ENCODE peak calls at places on chromosomes 1 and 21, in nine cellular contexts. Q, D, Y, X, J, G, M, P and O are unnamed samples.

GRCh38 chr1:175201061-175201508 is 8.5 kb upstream of the KIAA0040 start:
- DNase-seq in Q (no peak), D (no peak), Y (peak; percentile 12), X (no peak), J (no peak), G (no peak), M (no peak), P (no peak), O (no peak)

GRCh38 chr1:167658574-167659328 is 28.7 kb downstream of the RCSD1 start:
- DNase-seq in Q (no peak), D (no peak), Y (no peak), X (no peak), J (no peak), G (no peak), M (peak; percentile 38), P (no peak), O (no peak)

GRCh38 chr1:215566556-215567490 is at the start of gene KCTD3:
- DNase-seq in Q (peak; percentile 73), D (peak; percentile 83), Y (peak; percentile 84), X (peak; percentile 93), J (peak; percentile 79), G (no peak), M (peak; percentile 79), P (no peak), O (no peak)

GRCh38 chr1:174626031-174627020 is 178.6 kb downstream of the GPR52 start:
- DNase-seq in Q (no peak), D (no peak), Y (no peak), X (no peak), J (no peak), G (no peak), M (no peak), P (no peak), O (no peak)

GRCh38 chr1:23810818-23811420 is 10.4 kb upstream of the GALE start:
- DNase-seq in Q (peak; percentile 40), D (no peak), Y (peak; percentile 54), X (no peak), J (peak; percentile 73), G (peak; percentile 57), M (peak; percentile 85), P (no peak), O (no peak)

GRCh38 chr21:38277501-38278111 is 20.8 kb downstream of the KCNJ15 start:
- DNase-seq in Q (no peak), D (no peak), Y (peak; percentile 25), X (no peak), J (no peak), G (no peak), M (no peak), P (no peak), O (no peak)

GRCh38 chr1:125118147-125118993 is 3933.6 kb downstream of the SRGAP2C start:
- DNase-seq in Q (no peak), D (no peak), Y (no peak), X (peak; percentile 74), J (no peak), G (no peak), M (no peak), P (no peak), O (no peak)

GRCh38 chr1:16967095-16967567 is 13.3 kb downstream of the MFAP2 start:
- DNase-seq in Q (no peak), D (peak; percentile 94), Y (no peak), X (peak; percentile 87), J (no peak), G (no peak), M (no peak), P (no peak), O (no peak)

GRCh38 chr1:17601643-17602382 is 62.3 kb downstream of the ARHGEF10L start:
- DNase-seq in Q (no peak), D (no peak), Y (no peak), X (no peak), J (no peak), G (no peak), M (no peak), P (no peak), O (no peak)

GRCh38 chr21:43306911-43307676 is 119.8 kb downstream of the SIK1 start:
- DNase-seq in Q (no peak), D (no peak), Y (peak; percentile 53), X (peak; percentile 57), J (peak; percentile 42), G (no peak), M (peak; percentile 76), P (no peak), O (no peak)

GRCh38 chr21:34075760-34076159 is 2.4 kb downstream of the MRPS6 start:
- DNase-seq in Q (no peak), D (no peak), Y (no peak), X (no peak), J (no peak), G (no peak), M (no peak), P (no peak), O (no peak)

GRCh38 chr1:198681247-198681646 is 42.4 kb downstream of the PTPRC start:
- DNase-seq in Q (no peak), D (no peak), Y (no peak), X (no peak), J (no peak), G (no peak), M (no peak), P (no peak), O (no peak)

GRCh38 chr1:113253187-113253966 is 136.9 kb upstream of the MAGI3 start:
- DNase-seq in Q (peak; percentile 59), D (no peak), Y (no peak), X (no peak), J (no peak), G (no peak), M (peak; percentile 58), P (no peak), O (no peak)

GRCh38 chr1:205676597-205676996 is 3.7 kb downstream of the SLC45A3 start:
- DNase-seq in Q (no peak), D (no peak), Y (no peak), X (no peak), J (no peak), G (no peak), M (no peak), P (no peak), O (no peak)

GRCh38 chr1:205676002-205676401 is 4.3 kb downstream of the SLC45A3 start:
- DNase-seq in Q (no peak), D (no peak), Y (no peak), X (no peak), J (no peak), G (no peak), M (peak; percentile 61), P (no peak), O (no peak)

GRCh38 chr1:205677152-205677551 is 3.2 kb downstream of the SLC45A3 start:
- DNase-seq in Q (no peak), D (no peak), Y (no peak), X (no peak), J (no peak), G (no peak), M (no peak), P (no peak), O (no peak)

GRCh38 chr1:205672929-205673328 is 7.4 kb downstream of the SLC45A3 start:
- DNase-seq in Q (no peak), D (no peak), Y (no peak), X (no peak), J (no peak), G (no peak), M (no peak), P (no peak), O (no peak)

GRCh38 chr1:205675247-205675646 is 5.1 kb downstream of the SLC45A3 start:
- DNase-seq in Q (no peak), D (no peak), Y (no peak), X (no peak), J (no peak), G (no peak), M (no peak), P (no peak), O (no peak)
- H3K27ac ChIP-seq in Q (no peak overlapping the region), D (no peak overlapping the region), Y (no peak overlapping the region), X (no peak overlapping the region), J (no peak overlapping the region), G (no peak overlapping the region), M (peak overlapping the region; percentile 67), P (no peak overlapping the region), O (no peak overlapping the region)

DNA sequence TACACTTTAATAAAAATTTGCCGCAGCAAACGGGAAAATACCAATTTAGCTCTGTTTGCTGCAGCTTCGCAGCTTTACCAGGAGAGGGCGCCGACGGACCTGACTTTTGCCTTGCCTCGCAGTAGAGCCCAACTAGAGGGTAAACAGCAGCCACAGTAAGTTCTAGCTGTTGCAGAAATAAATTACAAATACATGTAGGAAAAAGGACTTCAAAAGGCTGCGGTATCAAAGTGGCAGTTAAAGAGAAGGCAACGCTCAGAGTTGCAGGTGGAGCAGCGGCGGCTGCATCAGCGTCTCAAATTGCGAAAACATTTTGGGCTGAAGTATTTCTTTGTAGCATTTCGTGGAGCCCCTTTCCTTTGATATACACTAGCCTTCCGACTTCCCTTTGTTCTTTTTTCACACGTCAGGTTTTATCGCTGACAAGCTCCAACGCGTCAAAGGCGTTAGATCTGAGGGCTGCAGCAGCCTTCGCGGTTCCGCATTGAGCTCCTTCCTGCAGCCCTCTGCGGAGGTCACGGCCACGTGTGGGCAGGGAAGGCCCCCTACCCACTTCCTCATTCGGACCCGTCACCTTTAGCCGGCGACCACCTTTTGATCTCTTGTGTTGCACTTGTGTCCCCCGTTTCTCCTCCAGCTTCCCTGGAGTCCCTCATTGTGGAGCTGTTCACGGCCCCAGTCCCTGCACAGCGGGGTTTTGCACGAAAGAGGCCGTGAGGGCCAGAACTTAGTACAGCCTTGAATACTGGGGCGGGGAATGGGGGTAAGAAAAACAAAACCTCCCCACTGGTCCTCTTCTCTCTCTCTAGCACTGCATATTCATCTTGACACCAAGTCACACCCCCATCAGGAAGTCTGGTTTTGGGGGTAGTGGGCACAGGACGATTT is 72.8 kb downstream of the S1PR1 start:
- DNase-seq in Q (peak; percentile 46), D (peak; percentile 48), Y (peak; percentile 58), X (peak; percentile 78), J (peak; percentile 72), G (peak; percentile 85), M (peak; percentile 39), P (peak; percentile 60), O (no peak)
- H3K4me1 ChIP-seq in Q (peaks cover 3% of the 10 kb centered on the region), D (no peaks in the 10 kb centered on the region), Y (peaks cover 5% of the 10 kb centered on the region), X (no peaks in the 10 kb centered on the region), J (peaks cover 7% of the 10 kb centered on the region), G (peaks cover 58% of the 10 kb centered on the region), M (no peaks in the 10 kb centered on the region), P (peaks cover 62% of the 10 kb centered on the region), O (no peaks in the 10 kb centered on the region)

DNA sequence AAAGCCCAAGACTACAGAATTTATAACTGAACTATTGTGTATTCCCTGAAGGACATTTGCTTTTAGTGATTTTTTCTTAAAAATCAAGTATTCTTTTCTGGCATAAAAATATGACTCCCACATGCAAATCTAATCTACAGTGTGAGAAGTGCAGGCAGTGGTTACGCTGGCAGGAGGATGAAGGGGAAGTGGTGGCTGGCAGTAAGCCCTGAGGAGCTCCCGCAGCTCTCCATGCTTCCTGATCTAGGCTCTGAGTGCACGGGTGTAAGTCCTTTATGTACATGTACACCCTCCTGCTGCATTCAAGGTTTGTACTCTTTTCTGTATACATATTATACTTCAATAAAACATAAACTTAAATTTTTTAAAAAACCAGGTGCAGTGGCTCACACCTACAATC is 67.5 kb upstream of the PRDX6 start:
- DNase-seq in Q (no peak), D (peak; percentile 45), Y (peak; percentile 28), X (no peak), J (peak; percentile 66), G (no peak), M (peak; percentile 47), P (no peak), O (no peak)
- H3K4me3 ChIP-seq in Q (no peak overlapping the region), D (no peak overlapping the region), Y (no peak overlapping the region), X (no peak overlapping the region), J (no peak overlapping the region), G (no peak overlapping the region), M (no peak overlapping the region), P (no peak overlapping the region), O (no peak overlapping the region)

DNA sequence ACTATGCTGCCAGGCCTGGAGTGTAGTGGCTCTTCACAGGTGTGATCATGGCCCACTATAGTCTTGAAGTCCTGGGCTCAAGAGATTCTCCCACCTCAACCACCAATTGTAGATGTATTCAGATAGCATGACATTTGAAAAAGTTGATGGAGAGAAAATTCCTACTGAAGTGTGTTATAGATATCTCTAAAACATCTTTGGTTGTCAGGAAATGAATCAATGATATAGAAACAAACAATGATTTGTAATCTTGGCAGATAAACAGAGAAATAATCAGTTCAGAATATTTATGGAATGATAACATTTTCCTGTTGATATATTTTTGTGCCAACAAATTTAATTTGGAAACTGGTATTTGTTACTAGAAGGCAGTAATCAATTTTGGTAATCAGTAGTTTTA is 695.5 kb downstream of the USP25 start:
- DNase-seq in Q (no peak), D (no peak), Y (no peak), X (no peak), J (no peak), G (no peak), M (no peak), P (no peak), O (no peak)
- H3K27ac ChIP-seq in Q (no peak overlapping the region), D (no peak overlapping the region), Y (no peak overlapping the region), X (no peak overlapping the region), J (peak overlapping the region; percentile 38), G (no peak overlapping the region), M (peak overlapping the region; percentile 36), P (no peak overlapping the region), O (no peak overlapping the region)